ENCODE peak calls at places on chromosomes 16 and 17, in nine cellular contexts. E is mammary epithelial cell, V is stomach, C is neuronal stem cell, Y is testis, I is ascending aorta, X is brain microvascular endothelial cell, B is IMR-90, J is Peyer's patch. G is an unnamed sample.

GRCh38 chr17:51164911-51165679 is 1.1 kb upstream of the NME2 start:
- DNase-seq in E (no peak), V (no peak), C (no peak), Y (no peak), I (no peak), X (no peak), B (no peak), J (no peak), G (no peak)

GRCh38 chr16:31868164-31868563 is 5.4 kb upstream of the ZNF267 start:
- DNase-seq in E (no peak), V (no peak), C (no peak), Y (no peak), I (no peak), X (no peak), B (no peak), J (no peak), G (no peak)

GRCh38 chr16:79635488-79635887 is 35.0 kb upstream of the MAF start:
- DNase-seq in E (no peak), V (no peak), C (no peak), Y (no peak), I (no peak), X (no peak), B (no peak), J (no peak), G (no peak)

GRCh38 chr16:4006441-4006989 is 109.7 kb downstream of the ADCY9 start:
- DNase-seq in E (no peak), V (no peak), C (no peak), Y (no peak), I (no peak), X (no peak), B (peak), J (no peak), G (no peak)

GRCh38 chr16:29848420-29849297 is 14.4 kb downstream of the CDIPT start:
- DNase-seq in E (peak), V (peak), C (no peak), Y (peak), I (no peak), X (peak), B (peak), J (peak), G (peak)

GRCh38 chr16:8828541-8829165 is 31.0 kb downstream of the PMM2 start:
- DNase-seq in E (peak), V (no peak), C (no peak), Y (no peak), I (no peak), X (no peak), B (no peak), J (no peak), G (no peak)

GRCh38 chr17:51819341-51819740 is 339.2 kb downstream of the CA10 start:
- DNase-seq in E (no peak), V (no peak), C (no peak), Y (no peak), I (no peak), X (no peak), B (no peak), J (no peak), G (no peak)

GRCh38 chr16:79593074-79593531 is 7.4 kb downstream of the MAF start:
- DNase-seq in E (no peak), V (no peak), C (no peak), Y (peak), I (no peak), X (no peak), B (no peak), J (no peak), G (no peak)

GRCh38 chr17:30212750-30213149 is 22.7 kb downstream of the SLC6A4 start:
- DNase-seq in E (no peak), V (no peak), C (no peak), Y (no peak), I (no peak), X (no peak), B (no peak), J (no peak), G (no peak)

GRCh38 chr16:27676807-27677206 is 126.9 kb downstream of the KATNIP start:
- DNase-seq in E (no peak), V (no peak), C (no peak), Y (no peak), I (no peak), X (peak), B (peak), J (no peak), G (no peak)

GRCh38 chr16:79261461-79261860 is 339.1 kb downstream of the MAF start:
- DNase-seq in E (no peak), V (peak), C (peak), Y (peak), I (no peak), X (no peak), B (no peak), J (no peak), G (no peak)

GRCh38 chr17:31715436-31715835 is 143.6 kb downstream of the COPRS start:
- DNase-seq in E (no peak), V (no peak), C (no peak), Y (no peak), I (no peak), X (no peak), B (no peak), J (no peak), G (no peak)

GRCh38 chr17:57142925-57143324 is 57.9 kb downstream of the AKAP1 start:
- DNase-seq in E (no peak), V (no peak), C (no peak), Y (peak), I (no peak), X (peak), B (no peak), J (no peak), G (no peak)
- H3K27ac ChIP-seq in E (no peak), V (no peak), C (no peak), Y (no peak), I (no peak), X (no peak), B (no peak), J (no peak), G (no peak)

GRCh38 chr17:75837899-75838298 is 6.3 kb downstream of the UNC13D start:
- DNase-seq in E (no peak), V (no peak), C (no peak), Y (peak), I (no peak), X (no peak), B (no peak), J (no peak), G (no peak)
- H3K27ac ChIP-seq in E (no peak), V (no peak), C (no peak), Y (no peak), I (no peak), X (no peak), B (no peak), J (no peak), G (no peak)

GRCh38 chr16:84295203-84295850 is 649 bp downstream of the WFDC1 start:
- DNase-seq in E (no peak), V (no peak), C (no peak), Y (no peak), I (no peak), X (no peak), B (peak), J (no peak), G (no peak)

GRCh38 chr16:84292032-84292431 is 2.6 kb upstream of the WFDC1 start:
- DNase-seq in E (peak), V (no peak), C (no peak), Y (no peak), I (no peak), X (no peak), B (no peak), J (no peak), G (no peak)

GRCh38 chr16:84298376-84298899 is 3.8 kb downstream of the WFDC1 start:
- DNase-seq in E (no peak), V (no peak), C (no peak), Y (no peak), I (no peak), X (no peak), B (no peak), J (no peak), G (no peak)

GRCh38 chr16:84293406-84293805 is 1.3 kb upstream of the WFDC1 start:
- DNase-seq in E (no peak), V (no peak), C (no peak), Y (no peak), I (no peak), X (no peak), B (no peak), J (no peak), G (no peak)

DNA sequence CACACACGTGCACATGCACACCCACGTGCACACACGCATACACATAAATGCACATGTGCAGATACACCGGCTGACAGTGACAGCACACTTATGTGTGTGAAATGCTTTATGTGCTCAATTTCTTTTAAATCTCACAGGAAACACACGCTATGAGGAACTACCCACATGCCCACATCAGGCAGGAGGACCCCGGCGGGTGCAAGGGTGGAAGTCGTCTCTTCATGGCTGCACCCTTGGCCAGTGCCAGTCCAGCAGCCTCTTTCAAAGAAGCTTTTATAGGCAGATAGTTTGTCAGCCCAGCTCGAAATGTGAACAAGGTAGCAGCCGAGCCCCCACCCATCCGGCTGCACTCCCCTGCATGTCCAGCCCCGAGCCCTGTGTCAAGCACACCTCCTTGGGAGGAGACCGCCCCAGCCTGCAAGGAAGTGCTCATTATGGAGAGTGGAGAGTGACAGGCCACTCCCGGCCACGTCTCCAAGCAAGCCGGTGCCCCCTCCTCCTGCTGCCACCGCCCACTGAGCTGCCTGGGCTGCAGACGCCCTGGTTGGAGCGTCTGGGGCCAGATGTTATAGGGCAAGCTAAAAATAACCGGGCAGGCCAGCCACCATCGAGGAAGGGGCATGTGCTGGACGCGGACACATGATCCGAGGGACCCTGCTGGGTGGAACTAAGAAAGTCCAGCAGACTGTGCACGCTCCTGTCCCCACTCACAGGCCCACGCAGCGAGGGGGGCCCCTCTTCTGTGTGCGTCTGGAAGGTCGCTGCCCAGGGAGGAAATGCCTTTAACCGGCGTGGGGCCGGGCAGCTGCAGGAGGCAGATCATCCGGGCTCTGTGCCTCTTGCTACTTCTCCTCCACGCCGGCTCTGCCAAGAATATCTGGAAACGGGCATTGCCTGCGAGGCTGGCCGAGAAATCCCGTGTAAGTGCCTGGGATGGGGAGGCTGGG is at the start of gene WFDC1:
- DNase-seq in E (no peak), V (no peak), C (no peak), Y (no peak), I (no peak), X (no peak), B (peak), J (no peak), G (no peak)
- H3K27ac ChIP-seq in E (no peak), V (peak), C (no peak), Y (no peak), I (peak), X (no peak), B (peak), J (peak), G (no peak)

GRCh38 chr17:41629826-41630670 is 5.7 kb upstream of the KRT17 start:
- DNase-seq in E (no peak), V (no peak), C (no peak), Y (no peak), I (no peak), X (no peak), B (no peak), J (no peak), G (no peak)
- H3K27ac ChIP-seq in E (no peak), V (no peak), C (no peak), Y (no peak), I (no peak), X (no peak), B (no peak), J (no peak), G (no peak)

GRCh38 chr17:81222620-81222905 is 202 bp downstream of the CEP131 start:
- DNase-seq in E (no peak), V (no peak), C (no peak), Y (no peak), I (no peak), X (no peak), B (no peak), J (no peak), G (no peak)
- H3K27ac ChIP-seq in E (peak), V (peak), C (no peak), Y (no peak), I (no peak), X (no peak), B (no peak), J (peak), G (peak)

GRCh38 chr17:15999974-16000827 is 577 bp downstream of the TTC19 start:
- DNase-seq in E (peak), V (no peak), C (no peak), Y (peak), I (no peak), X (peak), B (peak), J (no peak), G (no peak)

GRCh38 chr17:15998031-15998574 is 1.4 kb downstream of the ZSWIM7 start:
- DNase-seq in E (no peak), V (no peak), C (no peak), Y (no peak), I (no peak), X (no peak), B (no peak), J (no peak), G (no peak)

GRCh38 chr17:15996322-15996721 is 3.2 kb downstream of the ZSWIM7 start:
- DNase-seq in E (no peak), V (no peak), C (no peak), Y (no peak), I (no peak), X (no peak), B (no peak), J (no peak), G (no peak)

GRCh38 chr17:16001498-16001897 is 1.9 kb downstream of the TTC19 start:
- DNase-seq in E (peak), V (no peak), C (no peak), Y (no peak), I (no peak), X (no peak), B (no peak), J (no peak), G (no peak)

GRCh38 chr17:15999141-15999973 is at the start of the genes TTC19 and ZSWIM7:
- DNase-seq in E (peak), V (peak), C (peak), Y (peak), I (peak), X (peak), B (peak), J (peak), G (peak)
- H3K27ac ChIP-seq in E (peak), V (peak), C (peak), Y (peak), I (peak), X (peak), B (peak), J (peak), G (peak)

DNA sequence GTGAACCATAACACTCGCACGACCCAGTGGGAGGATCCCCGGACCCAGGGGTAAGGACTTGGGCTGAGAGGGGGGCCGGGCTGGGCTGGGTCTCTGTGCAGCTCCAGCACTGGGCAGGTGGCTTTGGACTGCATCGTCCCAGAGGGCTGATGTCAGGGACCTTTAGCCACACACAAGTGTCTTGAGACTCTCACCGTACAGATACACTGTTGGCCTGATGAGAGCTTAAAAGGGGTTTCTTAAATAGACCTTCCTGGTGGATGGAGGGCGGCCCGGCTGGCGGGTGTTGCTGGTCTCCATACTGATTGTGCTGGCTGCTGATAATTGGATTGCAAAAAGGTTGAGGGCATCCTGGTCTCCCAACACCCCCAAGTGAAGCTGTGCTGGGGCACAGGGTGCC is 21.7 kb upstream of the CLEC18A start:
- DNase-seq in E (no peak), V (no peak), C (no peak), Y (no peak), I (no peak), X (no peak), B (no peak), J (no peak), G (no peak)
- H3K27ac ChIP-seq in E (no peak), V (no peak), C (no peak), Y (no peak), I (peak), X (no peak), B (no peak), J (no peak), G (no peak)

G was measured in CD8-positive, alpha-beta memory T cell.